ENCODE peak calls at places on chromosome 10, in eight cellular contexts. E, B, T, L, U, J, G and W are unnamed samples.

GRCh38 chr10:46273506-46274477 is 13.0 kb upstream of the ANTXRL start:
- DNase-seq in E (no peak), G (no peak), J (no peak), T (no peak), L (no peak), U (no peak), B (no peak), W (no peak)

GRCh38 chr10:108445746-108446145 is 1281.2 kb upstream of the SORCS1 start:
- DNase-seq in G (no peak), B (no peak), E (no peak), J (no peak), T (no peak), U (no peak), L (no peak), W (no peak)

GRCh38 chr10:32376027-32376426 is 29.1 kb upstream of the EPC1 start:
- DNase-seq in E (no peak), L (no peak), B (no peak), G (no peak), U (no peak), T (no peak), J (no peak), W (no peak)

GRCh38 chr10:26739087-26739631 is 41.7 kb downstream of the PDSS1 start:
- DNase-seq in T (no peak), U (no peak), B (no peak), J (no peak), G (no peak), L (no peak), E (no peak), W (no peak)

GRCh38 chr10:38119038-38119437 is 24.9 kb downstream of the ZNF37A start:
- DNase-seq in U (no peak), E (no peak), L (no peak), T (no peak), G (no peak), B (no peak), J (no peak), W (no peak)

GRCh38 chr10:84344560-84344959 is 16.2 kb downstream of the CCSER2 start:
- DNase-seq in T (no peak), L (no peak), J (no peak), G (no peak), E (no peak), B (no peak), U (no peak), W (no peak)

GRCh38 chr10:130757271-130757670 is 554.2 kb downstream of the TCERG1L start:
- DNase-seq in L (no peak), E (no peak), U (no peak), J (no peak), G (peak; percentile 26), T (no peak), B (no peak), W (no peak)

GRCh38 chr10:68135362-68135761 is 26.1 kb downstream of the MYPN start:
- DNase-seq in T (no peak), E (no peak), B (no peak), U (no peak), J (no peak), L (no peak), G (no peak), W (no peak)

GRCh38 chr10:131822013-131822693 is 78.7 kb upstream of the PPP2R2D start:
- DNase-seq in J (no peak), T (no peak), B (no peak), E (no peak), G (peak; percentile 35), U (no peak), L (no peak), W (no peak)

GRCh38 chr10:103688451-103688850 is 166.9 kb downstream of the SH3PXD2A start:
- DNase-seq in B (no peak), T (no peak), L (no peak), G (no peak), U (no peak), J (peak; percentile 91), E (no peak), W (no peak)

GRCh38 chr10:124526621-124527267 is 65.1 kb downstream of the LHPP start:
- DNase-seq in T (no peak), G (no peak), U (no peak), J (no peak), L (no peak), B (no peak), E (no peak), W (no peak)

GRCh38 chr10:24821986-24822385 is 98.3 kb upstream of the ARHGAP21 start:
- DNase-seq in B (peak; percentile 21), T (no peak), J (peak; percentile 16), L (no peak), U (peak; percentile 26), G (no peak), E (no peak), W (no peak)

GRCh38 chr10:91200314-91201212 is 19.9 kb upstream of the PCGF5 start:
- DNase-seq in U (no peak), L (no peak), E (no peak), T (no peak), J (no peak), G (no peak), B (no peak), W (no peak)

GRCh38 chr10:91198781-91199180 is 21.7 kb upstream of the PCGF5 start:
- DNase-seq in U (peak; percentile 36), L (no peak), J (peak; percentile 84), T (no peak), E (no peak), B (no peak), G (no peak), W (no peak)

GRCh38 chr10:91196268-91197043 is 24.0 kb upstream of the PCGF5 start:
- DNase-seq in U (no peak), T (no peak), G (no peak), E (no peak), J (no peak), L (no peak), B (no peak), W (no peak)

GRCh38 chr10:91197044-91197651 is 23.3 kb upstream of the PCGF5 start:
- DNase-seq in B (no peak), J (no peak), T (no peak), L (peak; percentile 34), E (no peak), G (no peak), U (peak; percentile 42), W (no peak)

DNA sequence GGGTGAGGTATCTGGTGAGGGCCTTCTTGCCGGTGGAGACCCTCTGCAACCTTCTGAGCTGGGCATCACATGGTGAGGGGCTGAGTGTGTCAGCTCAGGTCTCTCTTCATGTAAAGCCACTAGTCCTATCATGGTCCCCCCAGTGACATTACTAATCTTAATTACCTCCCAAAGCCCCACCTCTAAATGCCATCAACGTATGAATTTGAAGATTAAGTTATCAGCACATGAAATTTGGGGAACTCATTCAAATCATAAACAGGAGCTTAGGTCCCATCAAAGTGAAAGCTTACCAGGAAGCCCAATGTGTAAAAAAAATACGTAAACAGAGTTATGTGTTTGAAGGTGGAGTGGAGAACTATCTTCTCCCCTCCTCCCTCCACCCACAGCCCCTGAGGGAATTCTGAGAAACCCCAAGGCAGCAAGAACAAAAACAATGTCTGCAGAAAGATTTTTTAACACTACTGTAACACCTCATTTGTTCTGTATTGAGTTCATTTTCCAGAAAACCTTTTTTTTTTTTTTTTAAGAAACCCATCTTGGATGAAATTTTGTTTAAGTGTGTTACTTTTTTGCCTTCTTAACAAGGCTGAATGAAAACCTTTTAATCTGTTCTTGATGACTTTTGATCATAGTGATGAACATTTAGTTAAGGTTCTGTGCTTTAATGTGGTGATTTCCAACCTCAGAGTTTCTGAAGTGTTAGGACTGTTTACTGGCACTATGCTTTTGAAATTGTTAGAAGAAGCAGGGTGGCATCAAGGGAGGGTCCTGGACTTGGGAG is 19.1 kb upstream of the PCGF5 start:
- DNase-seq in G (no peak), B (no peak), J (no peak), L (no peak), E (no peak), U (no peak), T (no peak), W (no peak)
- H3K27ac ChIP-seq in G (no peak overlapping the region), B (no peak overlapping the region), J (peak overlapping the region; percentile 80), L (peak overlapping the region; percentile 57), E (peak overlapping the region; percentile 21), U (peak overlapping the region; percentile 27), T (no peak overlapping the region), W (no peak overlapping the region)

DNA sequence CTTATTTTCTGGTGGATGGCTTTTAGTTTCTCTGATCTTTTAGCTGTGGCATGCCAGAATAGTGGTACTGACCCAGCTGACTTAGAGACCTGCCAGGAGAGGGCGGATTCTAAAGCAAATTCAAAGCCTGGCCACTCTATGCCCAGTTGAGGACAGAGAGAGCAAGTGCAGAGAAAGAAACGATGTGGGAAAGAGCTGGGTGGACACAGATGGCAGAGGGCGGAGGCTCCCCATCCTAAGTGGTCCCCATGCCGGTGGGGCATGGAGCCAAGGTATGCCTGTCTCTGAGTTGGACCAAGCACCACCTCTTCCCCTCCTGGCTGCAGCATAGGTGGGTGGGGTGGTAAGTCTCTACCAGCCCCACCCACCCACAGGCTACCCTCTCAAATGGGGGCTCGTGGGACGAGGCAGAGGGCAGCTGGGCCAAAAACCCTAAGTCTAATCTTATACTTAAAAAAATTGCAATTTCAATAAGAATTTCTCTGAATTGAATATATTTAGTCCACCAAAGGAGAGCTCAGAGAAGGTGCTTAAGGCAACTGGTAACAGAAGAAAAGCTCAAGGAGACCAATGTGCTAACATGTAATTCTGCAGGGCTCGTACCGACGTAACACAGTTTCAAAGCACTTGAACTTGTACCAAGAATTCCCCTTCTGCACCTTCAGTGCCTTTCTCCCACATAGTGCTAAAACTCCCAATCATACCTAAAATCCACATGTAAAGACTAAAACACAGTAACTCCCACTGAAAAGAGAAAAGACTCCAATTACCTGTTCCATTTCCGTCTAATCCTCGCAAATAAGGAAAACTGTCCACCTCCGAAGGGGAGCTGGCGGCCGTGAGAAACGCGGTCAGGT is 85.7 kb upstream of the NMT2 start:
- DNase-seq in J (no peak), B (no peak), U (no peak), T (peak; percentile 36), G (no peak), E (no peak), L (no peak), W (no peak)
- H3K27ac ChIP-seq in J (no peak overlapping the region), B (no peak overlapping the region), U (no peak overlapping the region), T (peak overlapping the region; percentile 86), G (peak overlapping the region; percentile 58), E (peak overlapping the region; percentile 47), L (peak overlapping the region; percentile 71), W (no peak overlapping the region)

GRCh38 chr10:117186832-117187615 is 10.3 kb upstream of the KCNK18 start:
- DNase-seq in G (no peak), E (no peak), U (no peak), L (no peak), J (no peak), T (no peak), B (peak; percentile 80), W (no peak)
- H3K27ac ChIP-seq in G (no peak overlapping the region), E (no peak overlapping the region), U (no peak overlapping the region), L (no peak overlapping the region), J (no peak overlapping the region), T (no peak overlapping the region), B (peak overlapping the region; percentile 0), W (no peak overlapping the region)

DNA sequence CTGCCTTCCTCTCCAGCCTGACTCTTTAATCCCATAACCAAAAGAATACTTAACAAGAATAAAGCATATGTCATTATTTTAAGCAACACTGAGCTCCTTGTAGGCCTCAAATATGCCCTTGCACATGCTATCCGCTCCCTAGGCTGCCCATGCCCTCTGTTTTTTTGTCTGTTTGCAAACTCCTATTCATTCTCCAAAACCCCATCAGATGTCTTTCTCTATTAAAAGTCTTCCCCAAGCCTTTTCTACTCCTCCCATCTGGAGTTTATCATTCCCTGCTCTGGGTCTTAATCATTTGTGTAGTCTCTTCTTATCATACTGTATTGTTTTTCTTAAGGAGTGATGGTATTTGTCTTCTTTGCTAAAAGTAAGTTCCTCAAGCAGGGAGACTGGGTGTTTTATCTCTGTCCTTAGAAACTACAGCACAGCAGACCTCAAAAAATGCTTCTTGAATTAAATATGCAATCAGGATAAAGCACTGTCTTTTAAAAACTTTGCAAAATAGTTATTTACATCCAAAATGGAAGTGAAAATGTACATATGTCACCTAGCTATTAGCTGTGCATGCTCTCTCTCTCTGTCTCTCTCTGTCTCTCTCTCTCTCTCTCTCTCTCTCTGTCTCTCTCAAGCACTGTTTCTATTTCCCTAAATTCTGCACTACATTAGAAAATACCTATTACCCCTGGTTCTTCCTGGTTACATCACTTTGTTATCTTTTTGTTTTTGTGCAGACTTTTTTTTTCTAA is 56.5 kb upstream of the OPALIN start:
- DNase-seq in J (no peak), L (no peak), U (no peak), E (no peak), T (no peak), G (no peak), B (no peak), W (no peak)
- H3K27ac ChIP-seq in J (no peak overlapping the region), L (no peak overlapping the region), U (no peak overlapping the region), E (no peak overlapping the region), T (no peak overlapping the region), G (no peak overlapping the region), B (no peak overlapping the region), W (no peak overlapping the region)